ENCODE peak calls at places on chromosomes 3 and 15, in seven cellular contexts. X, Z, S, H, N, A and E are unnamed samples.

GRCh38 chr15:66644815-66645345 is 57.2 kb upstream of the SMAD6 start:
- DNase-seq in X (no peak), Z (no peak), S (no peak), H (no peak), N (no peak), A (no peak), E (no peak)

GRCh38 chr3:174097686-174098085 is 700.1 kb downstream of the NLGN1 start:
- DNase-seq in X (no peak), Z (no peak), S (no peak), H (no peak), N (no peak), A (no peak), E (no peak)

GRCh38 chr3:149702691-149703426 is 45.0 kb upstream of the WWTR1 start:
- DNase-seq in X (peak; percentile 37), Z (no peak), S (no peak), H (no peak), N (no peak), A (no peak), E (no peak)

GRCh38 chr15:74962219-74962618 is 5.6 kb upstream of the RPP25 start:
- DNase-seq in X (no peak), Z (no peak), S (no peak), H (no peak), N (no peak), A (no peak), E (no peak)

GRCh38 chr15:101376615-101377395 is 81.8 kb upstream of the SNRPA1 start:
- DNase-seq in X (no peak), Z (no peak), S (no peak), H (no peak), N (no peak), A (no peak), E (no peak)

GRCh38 chr15:58407366-58407765 is 24.4 kb upstream of the LIPC start:
- DNase-seq in X (no peak), Z (no peak), S (no peak), H (no peak), N (no peak), A (no peak), E (no peak)

GRCh38 chr3:127632035-127632434 is 3.0 kb downstream of the PODXL2 start:
- DNase-seq in X (no peak), Z (no peak), S (no peak), H (no peak), N (no peak), A (no peak), E (no peak)

GRCh38 chr3:19596408-19596807 is 337.6 kb downstream of the EFHB start:
- DNase-seq in X (no peak), Z (no peak), S (no peak), H (no peak), N (no peak), A (no peak), E (no peak)

GRCh38 chr15:63597033-63597790 is at the start of gene FBXL22:
- DNase-seq in X (no peak), Z (peak; percentile 82), S (no peak), H (no peak), N (no peak), A (no peak), E (no peak)

GRCh38 chr3:123733341-123733740 is 148.5 kb upstream of the HACD2 start:
- DNase-seq in X (no peak), Z (no peak), S (no peak), H (no peak), N (no peak), A (no peak), E (no peak)

GRCh38 chr3:73603771-73604171 is 21.0 kb downstream of the PDZRN3 start:
- DNase-seq in X (no peak), Z (no peak), S (no peak), H (no peak), N (no peak), A (no peak), E (no peak)

GRCh38 chr3:72199530-72199929 is 414.6 kb upstream of the PROK2 start:
- DNase-seq in X (no peak), Z (no peak), S (no peak), H (no peak), N (no peak), A (no peak), E (no peak)

GRCh38 chr15:96894669-96895068 is 564.2 kb downstream of the NR2F2 start:
- DNase-seq in X (no peak), Z (no peak), S (no peak), H (no peak), N (no peak), A (no peak), E (no peak)

GRCh38 chr15:96896766-96897165 is 566.3 kb downstream of the NR2F2 start:
- DNase-seq in X (no peak), Z (no peak), S (no peak), H (no peak), N (no peak), A (no peak), E (no peak)

GRCh38 chr15:96889734-96890480 is 559.4 kb downstream of the NR2F2 start:
- DNase-seq in X (peak; percentile 1), Z (no peak), S (no peak), H (no peak), N (no peak), A (no peak), E (no peak)

GRCh38 chr15:96888764-96889163 is 558.3 kb downstream of the NR2F2 start:
- DNase-seq in X (no peak), Z (no peak), S (no peak), H (no peak), N (no peak), A (no peak), E (no peak)

GRCh38 chr15:96893159-96893906 is 562.8 kb downstream of the NR2F2 start:
- DNase-seq in X (peak; percentile 49), Z (no peak), S (no peak), H (no peak), N (peak; percentile 33), A (no peak), E (no peak)
- TF ChIP-seq CTCF in X (peak; percentile 62), Z (peak; percentile 44), S (peak; percentile 21), H (peak; percentile 34), N (peak; percentile 71), A (peak; percentile 19), E (peak; percentile 62)

DNA sequence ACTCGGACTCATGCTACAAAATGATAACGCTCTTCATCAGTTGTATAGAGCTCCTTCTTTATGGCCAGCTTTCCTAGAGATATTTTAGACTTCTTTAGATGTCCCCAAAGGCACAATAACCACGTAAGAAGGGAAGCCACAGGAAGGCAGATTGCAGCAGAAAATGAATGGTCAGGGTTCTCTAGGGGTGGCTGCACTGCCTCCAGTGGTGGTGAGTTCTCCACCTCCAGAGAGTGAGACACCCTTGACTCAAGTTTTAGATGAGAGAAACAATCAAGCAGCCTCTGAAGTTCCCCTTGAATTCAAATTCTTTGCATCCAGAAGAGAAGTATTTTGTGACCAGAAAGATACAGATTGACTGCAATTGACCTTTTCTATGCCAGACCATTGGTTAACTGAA is 191.5 kb downstream of the TP63 start:
- DNase-seq in X (no peak), Z (no peak), S (no peak), H (no peak), N (no peak), A (no peak), E (no peak)
- TF ChIP-seq CTCF in X (no peak), Z (no peak), S (no peak), H (no peak), N (no peak), A (no peak), E (peak; percentile 8)

GRCh38 chr15:38726187-38726586 is 161.6 kb upstream of the RASGRP1 start:
- DNase-seq in X (no peak), Z (no peak), S (no peak), H (no peak), N (no peak), A (no peak), E (no peak)

GRCh38 chr15:38721549-38721948 is 156.9 kb upstream of the RASGRP1 start:
- DNase-seq in X (no peak), Z (no peak), S (no peak), H (no peak), N (no peak), A (no peak), E (no peak)

GRCh38 chr15:38724827-38725226 is 160.2 kb upstream of the RASGRP1 start:
- DNase-seq in X (no peak), Z (no peak), S (no peak), H (no peak), N (no peak), A (no peak), E (no peak)
- TF ChIP-seq CTCF in X (no peak), Z (no peak), S (peak; percentile 13), H (no peak), N (no peak), A (no peak), E (peak; percentile 14)

DNA sequence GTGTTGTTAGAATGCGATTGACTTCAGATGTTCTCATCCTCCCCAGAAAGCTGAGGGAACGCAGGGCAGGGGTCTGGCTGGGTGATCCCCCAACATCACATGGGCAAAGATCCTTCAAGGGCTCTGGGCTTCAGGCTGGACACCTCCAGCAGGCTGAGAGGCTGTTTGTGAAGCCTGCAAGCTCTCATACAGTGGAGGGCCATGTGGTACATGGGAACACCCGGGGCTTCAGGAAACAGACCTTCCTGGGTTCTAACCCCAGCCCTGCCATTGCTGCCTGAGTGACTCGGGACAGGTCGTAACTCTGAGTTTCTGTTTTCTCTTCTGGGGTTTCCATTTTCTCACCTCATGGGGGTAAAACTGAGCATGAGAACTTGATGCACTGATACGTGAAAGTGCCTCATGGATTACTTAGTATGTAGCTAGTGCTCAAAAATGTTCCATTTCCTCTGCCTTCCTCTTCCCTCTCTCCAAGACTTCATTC is 81.2 kb downstream of the TLE3 start:
- DNase-seq in X (no peak), Z (no peak), S (peak; percentile 54), H (peak; percentile 59), N (no peak), A (no peak), E (no peak)
- TF ChIP-seq CTCF in X (no peak), Z (no peak), S (no peak), H (no peak), N (no peak), A (no peak), E (no peak)

DNA sequence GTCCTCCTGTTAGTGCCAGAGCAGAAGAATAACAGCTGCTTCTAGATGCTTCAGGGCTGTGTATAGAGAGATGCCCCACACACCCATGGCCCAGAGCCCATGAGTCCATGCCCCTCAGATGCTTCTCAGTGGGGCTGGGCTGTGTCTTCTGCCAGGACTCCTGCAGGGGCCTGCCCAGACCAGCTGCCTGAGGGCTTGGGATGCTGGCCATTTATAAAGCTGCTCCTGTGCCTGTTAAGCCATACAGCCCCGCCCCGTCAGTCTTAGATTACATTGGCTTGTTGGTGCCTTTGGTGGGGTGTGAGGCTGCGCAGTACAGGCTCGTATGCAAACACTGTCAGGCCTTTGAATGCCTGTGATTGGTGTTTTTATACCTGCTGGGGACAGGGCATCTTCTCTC is 318.0 kb upstream of the CTDSPL start:
- DNase-seq in X (no peak), Z (no peak), S (no peak), H (no peak), N (no peak), A (no peak), E (no peak)
- TF ChIP-seq CTCF in X (no peak), Z (no peak), S (no peak), H (no peak), N (no peak), A (no peak), E (no peak)